ENCODE peak calls at places on chromosome 11, in five cellular contexts. X is effector memory CD4-positive, alpha-beta T cell; B is CD8-positive, alpha-beta memory T cell; Z is cardiac muscle cell; P is PC-9. O is an unnamed sample.

GRCh38 chr11:17012712-17013547 is 1.3 kb downstream of the PLEKHA7 start:
- DNase-seq in P (peak), X (no peak), B (no peak), Z (peak), O (peak)

GRCh38 chr11:27563201-27563600 is 56.6 kb upstream of the LIN7C start:
- DNase-seq in Z (no peak), X (no peak), B (no peak), P (no peak), O (no peak)

GRCh38 chr11:47587733-47588326 is 1.4 kb downstream of the FAM180B start:
- DNase-seq in B (no peak), X (no peak), P (no peak), Z (no peak), O (peak)

GRCh38 chr11:86196291-86196690 is 48.3 kb upstream of the EED start:
- DNase-seq in P (no peak), X (no peak), B (no peak), Z (no peak), O (no peak)

GRCh38 chr11:71170619-71171018 is 81.8 kb downstream of the SHANK2 start:
- DNase-seq in X (no peak), Z (no peak), B (no peak), P (no peak), O (no peak)

GRCh38 chr11:117090111-117090706 is 8.0 kb downstream of the SIK3 start:
- DNase-seq in B (no peak), Z (no peak), P (peak), X (no peak), O (no peak)

GRCh38 chr11:31499576-31500178 is 9.7 kb downstream of the IMMP1L start:
- DNase-seq in X (no peak), Z (no peak), P (no peak), B (no peak), O (no peak)

GRCh38 chr11:83272627-83273026 is 13.5 kb downstream of the CCDC90B start:
- DNase-seq in X (no peak), P (no peak), Z (no peak), B (no peak), O (no peak)

GRCh38 chr11:66011785-66012303 is at the start of gene CST6:
- DNase-seq in P (peak), X (no peak), B (no peak), Z (no peak), O (no peak)
- H3K27ac ChIP-seq in P (peak), X (no peak), B (no peak), Z (no peak), O (no peak)

DNA sequence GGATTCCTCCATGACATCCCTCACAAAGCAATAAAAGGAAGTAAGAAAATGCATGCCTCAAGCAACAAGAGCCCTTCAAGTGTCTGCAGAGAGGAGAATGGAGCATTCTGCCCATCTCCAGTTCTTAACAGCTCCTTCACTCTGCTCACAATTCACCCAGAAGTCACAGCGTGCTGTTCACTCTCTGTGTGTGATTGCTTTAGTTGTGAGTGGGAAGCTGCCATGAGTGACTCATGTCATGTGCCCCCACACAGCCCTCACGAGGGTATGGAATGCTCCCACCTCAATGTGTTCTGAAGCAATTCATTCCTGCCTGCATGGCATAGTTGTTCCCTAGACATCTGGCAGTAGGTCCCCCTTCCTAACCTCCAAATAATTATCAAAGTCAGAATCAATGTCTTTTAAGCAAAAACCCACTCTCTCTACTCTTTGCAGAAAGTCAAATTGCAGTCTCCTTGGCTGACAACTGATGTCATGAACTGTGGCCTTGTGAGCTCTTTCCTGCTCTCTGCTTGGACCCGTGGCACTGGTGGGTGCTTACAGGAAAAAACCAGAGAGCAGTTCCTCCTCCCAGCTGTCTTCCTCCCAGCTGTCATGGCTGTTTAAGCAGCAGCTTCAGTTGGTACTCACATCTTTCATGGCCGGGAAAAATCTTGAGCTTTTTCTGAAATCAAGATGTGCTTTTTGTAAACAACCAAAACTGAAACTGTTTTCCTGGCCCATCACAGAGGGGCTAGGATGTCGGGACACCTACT is 112.1 kb upstream of the SPON1 start:
- DNase-seq in X (no peak), Z (no peak), P (no peak), B (no peak), O (no peak)
- H3K4me3 ChIP-seq in X (no peak), Z (no peak), P (no peak), B (no peak), O (no peak)

GRCh38 chr11:120054016-120054752 is 83.7 kb downstream of the TRIM29 start:
- DNase-seq in P (no peak), B (no peak), Z (no peak), X (no peak), O (no peak)
- H3K27ac ChIP-seq in P (no peak), B (no peak), Z (no peak), X (no peak), O (no peak)

DNA sequence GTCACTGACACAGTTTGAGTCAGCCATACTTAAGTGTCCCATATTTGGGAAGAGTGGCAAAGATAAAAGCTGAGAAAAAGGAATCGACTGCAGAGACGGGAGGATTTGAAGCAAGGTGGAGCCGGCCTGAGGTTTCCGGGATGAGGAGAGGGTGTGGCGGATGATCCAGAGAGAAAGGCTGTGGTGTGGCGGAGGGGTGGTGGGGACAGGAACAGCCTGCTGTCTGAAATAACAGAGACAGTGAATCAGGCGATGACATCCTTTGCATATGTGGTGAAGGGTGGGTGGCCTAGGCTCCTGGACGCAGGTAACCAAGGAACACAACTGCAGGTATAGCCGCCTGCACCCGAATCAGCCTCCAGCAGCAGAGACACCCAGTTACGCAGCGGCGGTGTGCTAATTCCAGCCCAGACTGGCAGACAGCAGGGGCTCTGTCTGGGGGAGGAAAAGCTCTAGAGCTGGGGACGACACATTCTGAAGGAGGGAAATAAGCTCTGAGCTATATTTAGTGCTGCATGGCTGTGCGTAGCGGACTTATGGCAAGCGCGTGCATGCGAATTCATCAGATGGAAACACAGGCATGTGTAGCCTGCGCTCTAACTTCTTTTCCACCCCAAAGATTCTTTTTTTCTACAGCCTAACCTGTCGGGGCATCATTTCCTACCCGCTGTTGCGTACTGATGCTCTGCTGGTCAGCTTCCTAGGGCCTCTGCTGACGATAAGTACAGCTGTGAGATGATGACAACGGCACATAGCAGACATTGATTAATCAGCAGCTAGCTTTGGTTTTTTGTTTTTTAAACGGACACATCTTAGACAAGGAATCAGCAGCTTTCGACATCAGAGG is 62.7 kb upstream of the BARX2 start:
- DNase-seq in P (no peak), X (no peak), Z (peak), B (no peak), O (no peak)
- H3K4me3 ChIP-seq in P (no peak), X (no peak), Z (no peak), B (no peak), O (no peak)

GRCh38 chr11:102168483-102168882 is 58.2 kb downstream of the YAP1 start:
- DNase-seq in B (no peak), X (no peak), P (no peak), Z (no peak), O (no peak)

GRCh38 chr11:102177974-102178631 is 67.9 kb downstream of the YAP1 start:
- DNase-seq in Z (no peak), B (no peak), P (peak), X (no peak), O (no peak)

GRCh38 chr11:102171101-102171500 is 60.9 kb downstream of the YAP1 start:
- DNase-seq in B (no peak), X (no peak), P (no peak), Z (no peak), O (no peak)

GRCh38 chr11:102177126-102177525 is 66.9 kb downstream of the YAP1 start:
- DNase-seq in B (no peak), X (no peak), Z (no peak), P (no peak), O (no peak)

GRCh38 chr11:102172127-102172848 is 62.0 kb downstream of the YAP1 start:
- DNase-seq in B (no peak), X (no peak), P (no peak), Z (no peak), O (no peak)
- H3K27ac ChIP-seq in B (no peak), X (no peak), P (peak), Z (no peak), O (no peak)

DNA sequence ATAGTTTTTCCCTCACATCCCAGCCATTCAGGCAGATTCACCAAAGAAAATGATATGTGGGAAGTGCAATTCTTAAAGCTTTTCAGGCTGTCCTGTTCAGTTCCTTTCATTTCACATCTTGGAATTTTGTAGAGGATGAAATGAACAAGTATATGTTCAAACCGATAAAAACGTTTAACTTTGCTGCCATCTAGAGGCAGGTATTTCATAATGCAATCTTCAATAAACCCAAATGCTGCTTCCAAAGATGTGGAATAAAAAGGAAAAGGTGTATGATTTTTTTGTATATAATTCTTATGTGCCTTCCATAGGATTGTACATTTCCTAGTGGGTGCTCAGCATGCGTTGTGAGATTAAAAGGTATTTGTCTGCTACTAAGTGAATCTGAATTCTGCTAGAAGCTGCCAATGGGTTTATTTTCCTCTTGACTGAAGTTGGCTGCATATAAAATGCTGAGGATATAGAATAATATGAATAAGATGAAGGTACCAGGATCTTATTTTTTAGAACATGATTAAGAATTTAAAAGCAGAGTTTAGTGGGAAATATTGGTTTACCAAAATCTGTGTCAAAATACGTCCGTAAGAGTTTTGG is 199.3 kb downstream of the PGR start:
- DNase-seq in X (no peak), Z (peak), P (no peak), B (no peak), O (no peak)
- H3K4me3 ChIP-seq in X (no peak), Z (no peak), P (no peak), B (no peak), O (no peak)